ENCODE peak calls at places on chromosomes 4 and X, in six cellular contexts. R, N, Z, S, L and H are unnamed samples.

GRCh38 chrX:97936296-97936695 is 1052.6 kb downstream of the RPA4 start:
- DNase-seq in L (no peak), Z (no peak), N (no peak), S (no peak), R (no peak), H (no peak)

GRCh38 chrX:68684291-68684918 is 36.9 kb downstream of the STARD8 start:
- DNase-seq in R (peak), N (no peak), L (peak), Z (no peak), S (no peak), H (no peak)

GRCh38 chr4:129926936-129927335 is 831.0 kb downstream of the C4orf33 start:
- DNase-seq in L (peak), S (no peak), Z (no peak), N (no peak), R (no peak), H (no peak)

GRCh38 chrX:33434256-33435092 is 223.1 kb upstream of the DMD start:
- DNase-seq in R (no peak), S (peak), Z (peak), N (peak), L (peak), H (peak)

GRCh38 chr4:173960398-173960797 is 323.1 kb downstream of the FBXO8 start:
- DNase-seq in N (no peak), L (no peak), R (no peak), S (no peak), Z (no peak), H (no peak)

GRCh38 chr4:101258782-101259353 is 88.5 kb downstream of the PPP3CA start:
- DNase-seq in S (no peak), N (peak), Z (no peak), L (no peak), R (no peak), H (no peak)

GRCh38 chr4:109588176-109588575 is 28.1 kb downstream of the MCUB start:
- DNase-seq in R (no peak), N (peak), Z (no peak), L (no peak), S (no peak), H (no peak)

GRCh38 chrX:26522501-26522900 is 306.5 kb downstream of the MAGEB5 start:
- DNase-seq in N (no peak), Z (no peak), S (no peak), L (no peak), R (no peak), H (no peak)

GRCh38 chrX:103211012-103211715 is 3.7 kb upstream of the BEX4 start:
- DNase-seq in Z (no peak), L (peak), S (no peak), N (peak), R (no peak), H (peak)

GRCh38 chr4:98430708-98431403 is 169.7 kb downstream of the RAP1GDS1 start:
- DNase-seq in L (peak), S (no peak), Z (no peak), R (no peak), N (no peak), H (no peak)

GRCh38 chrX:8813036-8813435 is 11.9 kb upstream of the FAM9A start:
- DNase-seq in N (no peak), R (no peak), L (no peak), Z (no peak), S (no peak), H (no peak)

GRCh38 chr4:151218343-151218742 is 58.6 kb upstream of the PRSS48 start:
- DNase-seq in Z (no peak), S (no peak), R (no peak), L (peak), N (no peak), H (no peak)

GRCh38 chr4:70515342-70516245 is 2.8 kb upstream of the AMTN start:
- DNase-seq in L (peak), S (no peak), N (no peak), R (no peak), Z (no peak), H (no peak)

GRCh38 chr4:114922582-114922912 is 190.9 kb downstream of the NDST4 start:
- DNase-seq in R (no peak), S (no peak), Z (no peak), L (no peak), N (no peak), H (no peak)

GRCh38 chr4:74311696-74312313 is 3.5 kb downstream of the EPGN start:
- DNase-seq in N (peak), S (no peak), L (peak), Z (no peak), R (no peak), H (no peak)

GRCh38 chr4:8595237-8596087 is 2.9 kb downstream of the CPZ start:
- DNase-seq in N (no peak), Z (no peak), L (peak), S (no peak), R (no peak), H (no peak)

GRCh38 chr4:153792007-153792892 is 3.4 kb upstream of the SFRP2 start:
- DNase-seq in L (peak), R (peak), N (peak), Z (peak), S (no peak), H (peak)

GRCh38 chrX:39969826-39970569 is 127.8 kb downstream of the BCOR start:
- DNase-seq in L (no peak), S (no peak), Z (no peak), N (peak), R (no peak), H (no peak)